ENCODE peak calls at places on chromosomes 2 and 18, in seven cellular contexts. T, H, Q, V, J, A and E are unnamed samples.
A peak's percentile ranks its signal among the peaks of the same experiment; 100 is the strongest.

GRCh38 chr2:17879137-17879912 is 858 bp downstream of the KCNS3 start:
- DNase-seq in A (peak; percentile 42), Q (peak; percentile 18), H (peak; percentile 42), T (peak; percentile 59), V (peak; percentile 76), J (peak; percentile 72), E (peak; percentile 42)

GRCh38 chr2:12261993-12262680 is 454.6 kb upstream of the TRIB2 start:
- DNase-seq in A (no peak), V (no peak), T (peak; percentile 8), J (no peak), H (no peak), Q (no peak), E (no peak)

GRCh38 chr2:181243319-181243718 is 213.9 kb upstream of the ITGA4 start:
- DNase-seq in Q (no peak), H (no peak), A (no peak), J (no peak), V (no peak), T (no peak), E (no peak)

GRCh38 chr2:135174049-135174801 is 122.1 kb downstream of the RAB3GAP1 start:
- DNase-seq in H (no peak), J (no peak), A (no peak), Q (no peak), T (no peak), V (no peak), E (no peak)

GRCh38 chr2:174280596-174280995 is 32.3 kb upstream of the OLA1 start:
- DNase-seq in V (no peak), A (no peak), T (no peak), Q (no peak), J (no peak), H (no peak), E (no peak)

GRCh38 chr2:38170733-38171132 is 94.8 kb upstream of the CYP1B1 start:
- DNase-seq in V (no peak), T (no peak), A (no peak), Q (no peak), J (no peak), H (no peak), E (no peak)

GRCh38 chr2:96144481-96145027 is 686 bp downstream of the DUSP2 start:
- DNase-seq in T (peak; percentile 29), Q (no peak), H (no peak), V (peak; percentile 53), A (no peak), J (no peak), E (no peak)

GRCh38 chr2:128317186-128317897 is 1.3 kb downstream of the HS6ST1 start:
- DNase-seq in Q (no peak), A (no peak), J (peak; percentile 30), T (no peak), H (peak; percentile 28), V (peak; percentile 55), E (peak; percentile 15)

GRCh38 chr2:46114981-46115380 is 182.2 kb upstream of the EPAS1 start:
- DNase-seq in J (no peak), T (no peak), V (no peak), Q (no peak), A (no peak), H (no peak), E (no peak)

GRCh38 chr18:45841060-45841764 is 15.7 kb downstream of the SIGLEC15 start:
- DNase-seq in A (no peak), H (no peak), J (no peak), V (no peak), Q (no peak), T (no peak), E (no peak)

GRCh38 chr2:7516447-7517121 is 599.4 kb downstream of the RNF144A start:
- DNase-seq in A (no peak), T (no peak), J (no peak), H (no peak), Q (no peak), V (no peak), E (no peak)

GRCh38 chr2:109487237-109487869 is 126.4 kb downstream of the SEPTIN10 start:
- DNase-seq in H (no peak), T (no peak), J (no peak), Q (peak; percentile 93), V (no peak), A (no peak), E (no peak)

GRCh38 chr18:2805970-2806943 is 40.5 kb upstream of the EMILIN2 start:
- DNase-seq in V (no peak), A (no peak), T (no peak), J (no peak), Q (peak; percentile 62), H (no peak), E (no peak)

GRCh38 chr2:166140922-166141321 is 13.1 kb upstream of the SCN1A start:
- DNase-seq in V (no peak), A (no peak), J (no peak), T (no peak), Q (no peak), H (no peak), E (no peak)

GRCh38 chr2:218999881-219000568 is 6.8 kb upstream of the CRYBA2 start:
- DNase-seq in A (no peak), V (peak; percentile 58), Q (no peak), H (no peak), T (no peak), J (no peak), E (no peak)

GRCh38 chr2:204586444-204587165 is 41.3 kb downstream of the PARD3B start:
- DNase-seq in J (no peak), T (no peak), Q (no peak), H (no peak), A (no peak), V (no peak), E (no peak)

GRCh38 chr2:241158546-241158900 is 8.3 kb downstream of the PPP1R7 start:
- DNase-seq in H (no peak), V (no peak), T (no peak), Q (no peak), J (no peak), A (no peak), E (no peak)

GRCh38 chr2:54166121-54166773 is 50.8 kb downstream of the ACYP2 start:
- DNase-seq in Q (no peak), J (no peak), T (no peak), H (no peak), V (no peak), A (no peak), E (no peak)

GRCh38 chr2:226589043-226589442 is 210.6 kb downstream of the IRS1 start:
- DNase-seq in A (no peak), V (no peak), H (no peak), T (no peak), J (no peak), Q (no peak), E (no peak)

GRCh38 chr18:60861575-60861974 is 471.7 kb upstream of the CDH20 start:
- DNase-seq in A (no peak), H (no peak), T (no peak), V (no peak), Q (no peak), J (no peak), E (no peak)

GRCh38 chr2:149063177-149063576 is 24.7 kb downstream of the LYPD6B start:
- DNase-seq in Q (no peak), A (no peak), V (no peak), H (no peak), J (no peak), T (no peak), E (no peak)

GRCh38 chr2:149068225-149068995 is 29.9 kb downstream of the LYPD6B start:
- DNase-seq in V (no peak), J (no peak), T (no peak), A (no peak), H (no peak), Q (no peak), E (no peak)

GRCh38 chr2:149062531-149062930 is 24.0 kb downstream of the LYPD6B start:
- DNase-seq in A (no peak), H (no peak), J (no peak), V (no peak), T (no peak), Q (no peak), E (no peak)

GRCh38 chr2:149064365-149064841 is 25.9 kb downstream of the LYPD6B start:
- DNase-seq in V (no peak), H (no peak), A (no peak), Q (no peak), T (no peak), J (no peak), E (no peak)

GRCh38 chr2:149065236-149065635 is 26.7 kb downstream of the LYPD6B start:
- DNase-seq in H (no peak), T (no peak), Q (peak; percentile 52), V (no peak), A (no peak), J (no peak), E (no peak)
- TF ChIP-seq CTCF in H (no peak), T (no peak), Q (no peak), V (no peak), A (no peak), J (no peak), E (no peak)

GRCh38 chr18:33744032-33744697 is 166.1 kb downstream of the ASXL3 start:
- DNase-seq in H (no peak), V (no peak), Q (no peak), T (no peak), A (no peak), J (no peak), E (no peak)
- TF ChIP-seq CTCF in H (no peak), V (no peak), Q (peak; percentile 2), T (no peak), A (no peak), J (no peak), E (no peak)

DNA sequence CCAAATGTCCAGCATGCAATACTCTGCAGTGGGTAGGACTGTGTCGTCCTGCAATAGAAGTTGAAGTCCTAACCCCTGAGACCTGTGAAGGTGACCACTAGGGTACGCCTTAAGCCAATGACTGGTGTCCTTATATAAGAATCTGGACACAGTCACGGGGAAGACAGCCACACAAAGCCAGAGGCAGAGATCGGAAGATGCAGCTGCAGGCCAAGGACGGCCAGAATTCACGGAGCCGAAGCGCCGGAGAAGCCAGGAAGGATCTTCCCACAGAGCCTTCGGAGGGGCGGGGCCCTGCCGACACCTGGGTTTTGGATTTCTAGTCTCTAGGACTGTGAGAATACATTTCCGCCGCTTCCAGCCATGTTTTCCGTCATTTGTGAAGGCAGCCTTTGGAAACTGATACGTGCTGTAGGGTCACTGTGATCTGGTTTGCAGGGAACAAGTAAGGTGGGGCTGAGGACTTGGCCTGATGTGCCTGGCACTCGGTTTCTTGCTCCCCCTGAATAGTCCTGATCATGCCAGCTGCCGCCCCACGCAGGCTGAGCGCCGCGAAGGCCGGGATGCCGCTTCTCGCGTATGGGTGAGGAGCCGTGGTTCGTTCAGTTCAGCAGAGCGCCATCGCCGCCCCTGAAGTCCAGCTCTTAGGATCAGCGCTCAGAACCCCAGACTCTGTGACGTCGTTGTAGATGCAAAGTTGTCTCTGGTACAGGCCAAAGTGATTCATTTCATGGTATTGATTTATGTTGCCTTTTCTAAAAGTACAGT is 38.7 kb downstream of the PTGR3 start:
- DNase-seq in J (peak; percentile 70), T (no peak), H (no peak), A (no peak), Q (no peak), V (no peak), E (no peak)
- TF ChIP-seq CTCF in J (no peak), T (no peak), H (no peak), A (no peak), Q (no peak), V (no peak), E (no peak)

GRCh38 chr2:83823238-83823637 is 635.8 kb downstream of the SUCLG1 start:
- DNase-seq in A (no peak), Q (no peak), T (no peak), V (no peak), J (no peak), H (no peak), E (no peak)

DNA sequence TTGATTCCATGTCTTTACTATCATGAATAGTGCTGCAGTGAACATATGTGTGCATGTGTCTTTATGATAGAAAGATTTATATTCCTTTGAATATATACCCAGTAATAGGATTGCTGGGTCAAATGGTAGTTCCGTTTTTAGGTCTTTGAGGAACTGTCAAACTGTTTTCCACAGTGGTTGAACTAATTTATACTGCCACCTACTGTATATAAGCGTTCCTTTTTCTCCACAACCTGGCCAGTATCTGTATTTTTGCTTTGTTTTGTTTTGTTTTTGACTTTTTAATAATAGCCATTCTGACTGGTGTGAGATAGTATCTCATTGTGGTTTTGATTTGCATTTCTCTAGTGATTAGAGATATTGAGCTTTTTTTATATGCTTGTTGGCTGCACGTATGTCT is 641.6 kb downstream of the SUCLG1 start:
- DNase-seq in V (no peak), T (no peak), J (no peak), A (no peak), Q (peak; percentile 0), H (no peak), E (no peak)
- TF ChIP-seq CTCF in V (no peak), T (no peak), J (no peak), A (no peak), Q (no peak), H (no peak), E (no peak)